ENCODE peak calls at places on chromosomes 3 and 15, in seven cellular contexts. V is naive thymus-derived CD8-positive, alpha-beta T cell; C is HTR-8/SVneo; D is posterior cingulate gyrus; H is stimulated activated CD4-positive, alpha-beta T cell treated with anti-CD3 and anti-CD28 coated beads, Interleukin-4, amount 100 ng/mL, for 24 hours; G is renal cortical epithelial cell; O is AG08395. F is an unnamed sample.

GRCh38 chr3:42635111-42635510 is 18.4 kb upstream of the ZBTB47 start:
- DNase-seq in O (no peak), H (no peak), G (peak; percentile 31), D (no peak), V (no peak), C (no peak), F (peak; percentile 34)

GRCh38 chr3:112471926-112472325 is 27.3 kb downstream of the BTLA start:
- DNase-seq in O (no peak), H (no peak), C (no peak), D (no peak), G (no peak), V (no peak), F (no peak)

GRCh38 chr3:119817071-119817470 is 35.2 kb downstream of the NR1I2 start:
- DNase-seq in V (no peak), C (no peak), H (no peak), O (no peak), G (no peak), D (no peak), F (no peak)

GRCh38 chr3:8153778-8154177 is 347.8 kb upstream of the LMCD1 start:
- DNase-seq in G (no peak), H (no peak), V (no peak), C (no peak), D (no peak), O (no peak), F (no peak)

GRCh38 chr3:138409171-138409570 is 25.2 kb upstream of the ESYT3 start:
- DNase-seq in V (no peak), H (no peak), C (no peak), G (no peak), D (no peak), O (no peak), F (no peak)

GRCh38 chr3:193554790-193555189 is at the start of gene ATP13A4:
- DNase-seq in G (peak; percentile 63), C (no peak), V (no peak), O (no peak), D (no peak), H (no peak), F (no peak)

GRCh38 chr3:122886251-122886650 is 91.4 kb downstream of the SLC49A4 start:
- DNase-seq in O (no peak), G (no peak), H (no peak), V (no peak), D (no peak), C (no peak), F (no peak)

GRCh38 chr3:55591893-55592292 is 104.8 kb upstream of the WNT5A start:
- DNase-seq in V (no peak), C (no peak), D (peak; percentile 80), O (no peak), H (no peak), G (no peak), F (no peak)

GRCh38 chr15:53454843-53455721 is 304.4 kb downstream of the WDR72 start:
- DNase-seq in G (no peak), D (no peak), C (no peak), H (no peak), O (no peak), V (no peak), F (no peak)

GRCh38 chr3:157501863-157502262 is 1.4 kb downstream of the VEPH1 start:
- DNase-seq in V (no peak), D (no peak), G (no peak), O (no peak), C (no peak), H (no peak), F (no peak)

GRCh38 chr15:101723161-101723873 is 956 bp downstream of the TARS3 start:
- DNase-seq in O (peak; percentile 37), V (no peak), C (peak; percentile 2), H (peak; percentile 27), G (peak; percentile 40), D (no peak), F (peak; percentile 32)

GRCh38 chr3:185647134-185647879 is 61.2 kb downstream of the SENP2 start:
- DNase-seq in C (no peak), D (peak; percentile 81), G (no peak), H (no peak), O (no peak), V (no peak), F (no peak)

GRCh38 chr15:60374628-60375081 is 23.1 kb downstream of the ANXA2 start:
- DNase-seq in D (no peak), O (peak; percentile 69), V (no peak), H (no peak), C (peak; percentile 66), G (peak; percentile 99), F (peak; percentile 98)

GRCh38 chr3:127214990-127215389 is 22.1 kb downstream of the PRR23E start:
- DNase-seq in O (peak; percentile 19), V (no peak), D (no peak), C (no peak), H (no peak), G (peak; percentile 79), F (peak; percentile 11)

GRCh38 chr3:50594253-50594785 is 17.3 kb downstream of the CISH start:
- DNase-seq in D (no peak), O (no peak), V (no peak), H (no peak), C (no peak), G (no peak), F (no peak)

GRCh38 chr3:11642455-11643162 is 1.1 kb downstream of the VGLL4 start:
- DNase-seq in H (peak; percentile 61), V (peak; percentile 62), D (peak; percentile 89), C (peak; percentile 66), O (peak; percentile 68), G (peak; percentile 79), F (peak; percentile 75)

GRCh38 chr3:99071096-99071495 is 169.6 kb upstream of the DCBLD2 start:
- DNase-seq in H (no peak), V (no peak), O (no peak), G (no peak), D (no peak), C (no peak), F (no peak)

GRCh38 chr3:194285024-194285858 is 65.9 kb downstream of the CPN2 start:
- DNase-seq in H (no peak), C (no peak), G (peak; percentile 33), D (no peak), V (no peak), O (peak; percentile 60), F (no peak)

GRCh38 chr3:114746502-114746901 is 400.6 kb downstream of the ZBTB20 start:
- DNase-seq in V (no peak), G (no peak), C (no peak), D (no peak), O (no peak), H (no peak), F (no peak)

GRCh38 chr15:50116477-50116876 is 2.6 kb downstream of the ATP8B4 start:
- DNase-seq in G (peak; percentile 13), H (no peak), C (no peak), V (no peak), D (no peak), O (peak; percentile 14), F (peak; percentile 33)

GRCh38 chr3:24550588-24550987 is 55.9 kb upstream of the THRB start:
- DNase-seq in D (no peak), H (no peak), V (no peak), O (peak; percentile 25), G (peak; percentile 29), C (no peak), F (no peak)

GRCh38 chr15:64288999-64289398 is 67.0 kb downstream of the CSNK1G1 start:
- DNase-seq in V (no peak), C (no peak), D (no peak), G (peak; percentile 85), O (peak; percentile 7), H (no peak), F (no peak)

GRCh38 chr3:38662544-38662943 is 13.1 kb upstream of the SCN5A start:
- DNase-seq in D (no peak), G (peak; percentile 47), H (no peak), V (no peak), C (no peak), O (no peak), F (peak; percentile 28)

GRCh38 chr15:72934006-72934405 is 118.3 kb upstream of the NEO1 start:
- DNase-seq in V (no peak), G (no peak), C (no peak), D (no peak), O (peak; percentile 26), H (no peak), F (no peak)

GRCh38 chr15:41944313-41944940 is 27.9 kb downstream of the EHD4 start:
- DNase-seq in C (peak; percentile 84), H (no peak), V (no peak), D (no peak), O (peak; percentile 92), G (peak; percentile 92), F (peak; percentile 82)

F was measured in HFFc6.